ENCODE peak calls at places on chromosome 10, in four cellular contexts. O is activated CD4-positive, alpha-beta T cell treated with anti-CD3 and anti-CD28 coated beads, Interleukin-2, amount 10 ng/mL, durations not matched to agents 7 days and 5 days; L is A172; Y is tibial nerve. X is an unnamed sample.

GRCh38 chr10:1253476-1254353 is 197.5 kb downstream of the WDR37 start:
- DNase-seq in O (no peak), L (no peak), Y (no peak), X (no peak)

GRCh38 chr10:68826764-68827591 is at the start of gene STOX1:
- DNase-seq in O (peak; percentile 52), L (peak; percentile 31), Y (no peak), X (no peak)

GRCh38 chr10:91745086-91745831 is 53.0 kb upstream of the TNKS2 start:
- DNase-seq in O (no peak), L (no peak), Y (no peak), X (peak; percentile 41)

GRCh38 chr10:121032460-121032859 is 181.3 kb downstream of the WDR11 start:
- DNase-seq in O (no peak), L (no peak), Y (no peak), X (no peak)

GRCh38 chr10:24716295-24716694 is 7.4 kb downstream of the ARHGAP21 start:
- DNase-seq in O (no peak), L (no peak), Y (no peak), X (peak; percentile 14)

GRCh38 chr10:92844746-92845145 is 3.6 kb upstream of the EXOC6 start:
- DNase-seq in O (no peak), L (no peak), Y (no peak), X (no peak)

GRCh38 chr10:35223016-35223415 is 96.4 kb downstream of the CREM start:
- DNase-seq in O (no peak), L (no peak), Y (no peak), X (no peak)

GRCh38 chr10:101321073-101321472 is 32.9 kb upstream of the BTRC start:
- DNase-seq in O (no peak), L (no peak), Y (no peak), X (no peak)

GRCh38 chr10:1123972-1124371 is 67.8 kb downstream of the WDR37 start:
- DNase-seq in O (no peak), L (no peak), Y (no peak), X (no peak)

GRCh38 chr10:3067045-3067858 is at the start of gene PFKP:
- DNase-seq in O (peak; percentile 70), L (no peak), Y (no peak), X (peak; percentile 44)

GRCh38 chr10:125700355-125700911 is 17.5 kb upstream of the TEX36 start:
- DNase-seq in O (no peak), L (no peak), Y (no peak), X (no peak)

GRCh38 chr10:71127019-71127534 is 85.3 kb upstream of the UNC5B start:
- DNase-seq in O (no peak), L (no peak), Y (no peak), X (no peak)

GRCh38 chr10:102200751-102201640 is 25.1 kb upstream of the ELOVL3 start:
- DNase-seq in O (no peak), L (no peak), Y (no peak), X (no peak)

GRCh38 chr10:60230892-60231291 is 158.8 kb downstream of the ANK3 start:
- DNase-seq in O (no peak), L (peak; percentile 33), Y (no peak), X (peak; percentile 14)

GRCh38 chr10:121154846-121155245 is 303.7 kb downstream of the WDR11 start:
- DNase-seq in O (no peak), L (no peak), Y (no peak), X (no peak)

GRCh38 chr10:101036726-101037125 is 5.7 kb downstream of the SFXN3 start:
- DNase-seq in O (no peak), L (no peak), Y (no peak), X (no peak)

GRCh38 chr10:57699944-57700343 is 567.8 kb downstream of the IPMK start:
- DNase-seq in O (no peak), L (no peak), Y (no peak), X (peak; percentile 10)

GRCh38 chr10:5816170-5816569 is 2.9 kb upstream of the GDI2 start:
- DNase-seq in O (no peak), L (no peak), Y (no peak), X (no peak)

GRCh38 chr10:110352930-110353243 is 48.2 kb upstream of the SMNDC1 start:
- DNase-seq in O (no peak), L (no peak), Y (no peak), X (no peak)

GRCh38 chr10:86152354-86152753 is 214.2 kb downstream of the GRID1 start:
- DNase-seq in O (no peak), L (no peak), Y (no peak), X (no peak)

GRCh38 chr10:87957702-87958101 is 94.3 kb downstream of the PTEN start:
- DNase-seq in O (no peak), L (no peak), Y (no peak), X (no peak)

GRCh38 chr10:71029411-71029881 is 141.1 kb upstream of the PCBD1 start:
- DNase-seq in O (no peak), L (no peak), Y (no peak), X (no peak)

GRCh38 chr10:22874189-22874854 is 53.5 kb upstream of the ARMC3 start:
- DNase-seq in O (no peak), L (no peak), Y (no peak), X (no peak)

GRCh38 chr10:129932996-129933395 is 31.1 kb downstream of the EBF3 start:
- DNase-seq in O (no peak), L (no peak), Y (no peak), X (no peak)

GRCh38 chr10:932589-932988 is 1.1 kb upstream of the LARP4B start:
- DNase-seq in O (no peak), L (no peak), Y (no peak), X (no peak)

GRCh38 chr10:99845837-99846382 is 63.5 kb downstream of the ABCC2 start:
- DNase-seq in O (peak; percentile 85), L (peak; percentile 79), Y (peak; percentile 74), X (peak; percentile 82)

GRCh38 chr10:36880898-36881297 is 244.5 kb upstream of the ANKRD30A start:
- DNase-seq in O (no peak), L (peak; percentile 12), Y (no peak), X (no peak)

GRCh38 chr10:103598654-103599115 is 105.2 kb downstream of the NEURL1 start:
- DNase-seq in O (peak; percentile 13), L (peak; percentile 75), Y (no peak), X (peak; percentile 44)

GRCh38 chr10:68721673-68721963 is 579 bp downstream of the CCAR1 start:
- DNase-seq in O (no peak), L (no peak), Y (no peak), X (no peak)

GRCh38 chr10:130220251-130221185 is 84.3 kb downstream of the GLRX3 start:
- DNase-seq in O (no peak), L (no peak), Y (no peak), X (no peak)

GRCh38 chr10:19117419-19117818 is 68.8 kb downstream of the MALRD1 start:
- DNase-seq in O (no peak), L (no peak), Y (no peak), X (no peak)

GRCh38 chr10:77168161-77168560 is 469.4 kb downstream of the KCNMA1 start:
- DNase-seq in O (no peak), L (no peak), Y (no peak), X (no peak)

GRCh38 chr10:110802551-110803238 is 69.0 kb upstream of the PDCD4 start:
- DNase-seq in O (peak; percentile 53), L (peak; percentile 86), Y (peak; percentile 66), X (peak; percentile 90)